ENCODE peak calls at places on chromosomes 11 and 22, in six cellular contexts. One of them, this sample, is unnamed.

GRCh38 chr11:2586091-2586792 is 113.6 kb downstream of the KCNQ1OT1 start:
- DNase-seq in A549: no peak
- DNase-seq in GM23338: no peak
- DNase-seq in endothelial cell: peak
- DNase-seq in mucosa of descending colon: no peak
- DNase-seq in nephron progenitor cell: peak
- DNase-seq in this sample: peak

GRCh38 chr22:17910561-17911311 is 113.6 kb downstream of the MICAL3 start:
- DNase-seq in A549: peak
- DNase-seq in GM23338: peak
- DNase-seq in endothelial cell: peak
- DNase-seq in mucosa of descending colon: no peak
- DNase-seq in nephron progenitor cell: peak
- DNase-seq in this sample: no peak

GRCh38 chr11:83151274-83151977 is 5.5 kb upstream of the PCF11 start:
- DNase-seq in A549: peak
- DNase-seq in GM23338: no peak
- DNase-seq in endothelial cell: no peak
- DNase-seq in mucosa of descending colon: no peak
- DNase-seq in nephron progenitor cell: no peak
- DNase-seq in this sample: no peak

GRCh38 chr11:61654397-61654829 is 25.8 kb upstream of the DAGLA start:
- DNase-seq in A549: no peak
- DNase-seq in GM23338: no peak
- DNase-seq in endothelial cell: no peak
- DNase-seq in mucosa of descending colon: peak
- DNase-seq in nephron progenitor cell: no peak
- DNase-seq in this sample: no peak

GRCh38 chr11:11426226-11426915 is 73.3 kb upstream of the CSNK2A3 start:
- DNase-seq in A549: no peak
- DNase-seq in GM23338: no peak
- DNase-seq in endothelial cell: no peak
- DNase-seq in mucosa of descending colon: no peak
- DNase-seq in nephron progenitor cell: no peak
- DNase-seq in this sample: no peak

GRCh38 chr11:3666023-3666530 is 5.1 kb downstream of the CHRNA10 start:
- DNase-seq in A549: no peak
- DNase-seq in GM23338: no peak
- DNase-seq in endothelial cell: no peak
- DNase-seq in mucosa of descending colon: no peak
- DNase-seq in nephron progenitor cell: no peak
- DNase-seq in this sample: no peak

GRCh38 chr11:1730230-1730629 is 20.2 kb downstream of the IFITM10 start:
- DNase-seq in A549: no peak
- DNase-seq in GM23338: no peak
- DNase-seq in endothelial cell: no peak
- DNase-seq in mucosa of descending colon: no peak
- DNase-seq in nephron progenitor cell: no peak
- DNase-seq in this sample: no peak

GRCh38 chr22:29704528-29705285 is 15.1 kb upstream of the CABP7 start:
- DNase-seq in A549: peak
- DNase-seq in GM23338: no peak
- DNase-seq in endothelial cell: no peak
- DNase-seq in mucosa of descending colon: no peak
- DNase-seq in nephron progenitor cell: no peak
- DNase-seq in this sample: no peak

GRCh38 chr11:108647387-108647700 is 17.5 kb upstream of the DDX10 start:
- DNase-seq in A549: no peak
- DNase-seq in GM23338: no peak
- DNase-seq in endothelial cell: no peak
- DNase-seq in mucosa of descending colon: no peak
- DNase-seq in nephron progenitor cell: no peak
- DNase-seq in this sample: no peak

GRCh38 chr11:107576497-107577086 is 11.1 kb upstream of the ALKBH8 start:
- DNase-seq in A549: no peak
- DNase-seq in GM23338: peak
- DNase-seq in endothelial cell: peak
- DNase-seq in mucosa of descending colon: no peak
- DNase-seq in nephron progenitor cell: peak
- DNase-seq in this sample: peak

GRCh38 chr11:1937616-1938342 is 9.4 kb upstream of the MRPL23 start:
- DNase-seq in A549: no peak
- DNase-seq in GM23338: no peak
- DNase-seq in endothelial cell: peak
- DNase-seq in mucosa of descending colon: peak
- DNase-seq in nephron progenitor cell: peak
- DNase-seq in this sample: peak

GRCh38 chr11:14259186-14259784 is 99.7 kb downstream of the RRAS2 start:
- DNase-seq in A549: no peak
- DNase-seq in GM23338: peak
- DNase-seq in endothelial cell: no peak
- DNase-seq in mucosa of descending colon: peak
- DNase-seq in nephron progenitor cell: no peak
- DNase-seq in this sample: no peak

GRCh38 chr11:48045536-48045935 is 65.2 kb downstream of the PTPRJ start:
- DNase-seq in A549: no peak
- DNase-seq in GM23338: no peak
- DNase-seq in endothelial cell: no peak
- DNase-seq in mucosa of descending colon: no peak
- DNase-seq in nephron progenitor cell: no peak
- DNase-seq in this sample: no peak

GRCh38 chr11:3183523-3183922 is 18.4 kb upstream of the OSBPL5 start:
- DNase-seq in A549: no peak
- DNase-seq in GM23338: no peak
- DNase-seq in endothelial cell: no peak
- DNase-seq in mucosa of descending colon: no peak
- DNase-seq in nephron progenitor cell: no peak
- DNase-seq in this sample: no peak

GRCh38 chr22:30566125-30566524 is 8.3 kb downstream of the GAL3ST1 start:
- DNase-seq in A549: peak
- DNase-seq in GM23338: no peak
- DNase-seq in endothelial cell: no peak
- DNase-seq in mucosa of descending colon: no peak
- DNase-seq in nephron progenitor cell: no peak
- DNase-seq in this sample: no peak

GRCh38 chr22:30695351-30695762 is 683 bp downstream of the OSBP2 start:
- DNase-seq in A549: no peak
- DNase-seq in GM23338: no peak
- DNase-seq in endothelial cell: no peak
- DNase-seq in mucosa of descending colon: no peak
- DNase-seq in nephron progenitor cell: no peak
- DNase-seq in this sample: no peak

GRCh38 chr11:74443071-74443864 is 24.1 kb downstream of the KCNE3 start:
- DNase-seq in A549: peak
- DNase-seq in GM23338: peak
- DNase-seq in endothelial cell: no peak
- DNase-seq in mucosa of descending colon: no peak
- DNase-seq in nephron progenitor cell: no peak
- DNase-seq in this sample: no peak

GRCh38 chr11:117081908-117082307 is 16.3 kb downstream of the SIK3 start:
- DNase-seq in A549: no peak
- DNase-seq in GM23338: no peak
- DNase-seq in endothelial cell: no peak
- DNase-seq in mucosa of descending colon: no peak
- DNase-seq in nephron progenitor cell: no peak
- DNase-seq in this sample: no peak

GRCh38 chr11:120546312-120547205 is 35.0 kb downstream of the GRIK4 start:
- DNase-seq in A549: peak
- DNase-seq in GM23338: peak
- DNase-seq in endothelial cell: no peak
- DNase-seq in mucosa of descending colon: peak
- DNase-seq in nephron progenitor cell: peak
- DNase-seq in this sample: no peak

GRCh38 chr22:21589415-21589814 is 21.9 kb downstream of the UBE2L3 start:
- DNase-seq in A549: no peak
- DNase-seq in GM23338: no peak
- DNase-seq in endothelial cell: no peak
- DNase-seq in mucosa of descending colon: no peak
- DNase-seq in nephron progenitor cell: no peak
- DNase-seq in this sample: no peak

DNA sequence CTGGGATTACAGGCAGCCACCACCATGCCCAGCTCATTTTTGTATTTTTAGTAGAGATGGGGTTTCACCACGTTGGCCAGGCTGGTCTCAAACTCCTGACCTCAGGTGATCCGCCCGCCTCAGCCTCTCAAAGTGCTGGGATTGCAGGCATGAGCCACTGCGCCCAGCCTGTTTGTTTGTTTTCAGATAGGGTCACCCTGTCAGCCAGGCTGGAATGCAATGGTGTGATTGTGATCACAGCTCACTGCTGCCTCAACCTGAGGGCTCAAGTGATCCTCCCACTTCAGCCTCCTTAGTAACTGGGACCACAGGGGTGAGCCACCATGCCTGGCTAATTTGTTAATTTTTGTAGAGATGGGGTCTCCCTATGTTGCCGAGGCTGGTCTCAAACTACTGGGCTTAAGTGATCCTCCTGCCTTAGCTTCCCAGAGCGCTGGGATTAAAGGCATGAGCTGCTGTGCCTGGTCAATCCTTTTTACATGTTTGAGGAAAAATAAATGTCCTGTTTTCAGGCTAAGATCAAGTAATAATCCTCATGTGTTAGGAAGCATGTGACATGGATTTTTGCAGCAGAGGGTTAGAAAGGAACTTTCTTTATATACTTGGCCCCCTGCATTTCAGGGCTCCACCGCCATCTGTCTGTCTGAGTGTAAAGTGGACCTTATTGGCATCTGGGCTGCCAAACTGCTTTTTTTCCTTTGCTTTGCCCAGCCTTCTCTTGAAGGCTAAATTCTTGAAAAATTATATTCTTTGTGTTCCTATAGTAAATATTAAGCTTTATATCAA is 4.8 kb upstream of the SLC3A2 start:
- DNase-seq in A549: no peak
- DNase-seq in GM23338: no peak
- DNase-seq in endothelial cell: no peak
- DNase-seq in mucosa of descending colon: peak
- DNase-seq in nephron progenitor cell: no peak
- DNase-seq in this sample: no peak
- TF ChIP-seq CTCF in A549: no peak
- TF ChIP-seq CTCF in GM23338: no peak
- TF ChIP-seq CTCF in endothelial cell: no peak
- TF ChIP-seq CTCF in mucosa of descending colon: no peak
- TF ChIP-seq CTCF in nephron progenitor cell: no peak
- TF ChIP-seq CTCF in this sample: no peak

GRCh38 chr11:95849087-95849825 is 59.0 kb downstream of the CEP57 start:
- DNase-seq in A549: peak
- DNase-seq in GM23338: peak
- DNase-seq in endothelial cell: peak
- DNase-seq in mucosa of descending colon: no peak
- DNase-seq in nephron progenitor cell: peak
- DNase-seq in this sample: no peak
- TF ChIP-seq CTCF in A549: peak
- TF ChIP-seq CTCF in GM23338: peak
- TF ChIP-seq CTCF in endothelial cell: no peak
- TF ChIP-seq CTCF in mucosa of descending colon: no peak
- TF ChIP-seq CTCF in nephron progenitor cell: peak
- TF ChIP-seq CTCF in this sample: peak

DNA sequence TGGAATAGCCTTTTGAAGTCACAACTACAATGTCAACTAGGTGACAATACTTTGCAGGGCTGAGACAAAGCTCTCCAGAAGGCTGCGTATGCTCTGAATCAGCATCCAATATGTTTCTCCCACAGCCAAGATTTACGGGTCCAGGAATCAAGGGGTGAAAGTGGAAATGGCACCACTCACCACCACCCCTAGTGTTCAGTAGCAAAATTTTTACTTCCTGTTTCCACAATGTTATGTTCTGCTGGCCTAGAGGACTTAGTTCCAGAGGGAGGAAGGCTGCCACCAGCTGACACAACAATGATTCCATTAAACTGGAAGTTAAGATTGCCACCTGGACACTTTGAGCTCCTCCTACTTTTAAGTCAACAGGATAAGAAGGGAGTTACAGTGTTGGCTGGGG is 68.5 kb upstream of the MPEG1 start:
- DNase-seq in A549: no peak
- DNase-seq in GM23338: no peak
- DNase-seq in endothelial cell: no peak
- DNase-seq in mucosa of descending colon: no peak
- DNase-seq in nephron progenitor cell: no peak
- DNase-seq in this sample: no peak
- TF ChIP-seq CTCF in A549: no peak
- TF ChIP-seq CTCF in GM23338: no peak
- TF ChIP-seq CTCF in endothelial cell: no peak
- TF ChIP-seq CTCF in mucosa of descending colon: no peak
- TF ChIP-seq CTCF in nephron progenitor cell: no peak
- TF ChIP-seq CTCF in this sample: no peak

GRCh38 chr22:22591348-22592299 is 32.6 kb upstream of the PRAME start:
- DNase-seq in A549: peak
- DNase-seq in GM23338: no peak
- DNase-seq in endothelial cell: no peak
- DNase-seq in mucosa of descending colon: no peak
- DNase-seq in nephron progenitor cell: no peak
- DNase-seq in this sample: no peak
- TF ChIP-seq CTCF in A549: no peak
- TF ChIP-seq CTCF in GM23338: no peak
- TF ChIP-seq CTCF in endothelial cell: peak
- TF ChIP-seq CTCF in mucosa of descending colon: no peak
- TF ChIP-seq CTCF in nephron progenitor cell: no peak
- TF ChIP-seq CTCF in this sample: no peak

DNA sequence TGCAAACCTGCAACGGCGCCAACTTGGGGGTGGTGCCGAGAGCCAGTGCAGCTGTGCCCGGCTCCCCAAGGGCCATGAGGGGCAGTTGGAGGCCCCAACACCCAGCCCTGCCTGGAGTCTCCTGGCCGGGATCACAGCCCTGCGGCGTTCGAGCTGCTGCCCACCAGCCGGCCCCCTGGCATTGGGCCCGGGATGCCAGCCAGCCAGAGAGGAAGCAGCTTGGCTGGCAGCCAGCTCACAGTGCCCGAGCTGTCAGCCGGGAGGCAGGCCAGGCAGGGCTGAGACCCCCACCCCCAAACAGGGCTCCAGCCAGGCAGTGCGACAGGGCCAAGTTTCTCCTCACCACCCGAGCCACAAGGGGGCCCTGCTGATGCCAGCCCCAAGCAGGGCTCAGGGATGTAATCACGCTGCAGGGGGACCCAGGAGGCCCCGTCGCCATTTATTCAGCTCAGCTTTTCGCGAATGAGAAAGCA is 26.0 kb upstream of the TCF20 start:
- DNase-seq in A549: no peak
- DNase-seq in GM23338: peak
- DNase-seq in endothelial cell: no peak
- DNase-seq in mucosa of descending colon: no peak
- DNase-seq in nephron progenitor cell: no peak
- DNase-seq in this sample: no peak
- TF ChIP-seq CTCF in A549: no peak
- TF ChIP-seq CTCF in GM23338: peak
- TF ChIP-seq CTCF in endothelial cell: no peak
- TF ChIP-seq CTCF in mucosa of descending colon: no peak
- TF ChIP-seq CTCF in nephron progenitor cell: no peak
- TF ChIP-seq CTCF in this sample: no peak

DNA sequence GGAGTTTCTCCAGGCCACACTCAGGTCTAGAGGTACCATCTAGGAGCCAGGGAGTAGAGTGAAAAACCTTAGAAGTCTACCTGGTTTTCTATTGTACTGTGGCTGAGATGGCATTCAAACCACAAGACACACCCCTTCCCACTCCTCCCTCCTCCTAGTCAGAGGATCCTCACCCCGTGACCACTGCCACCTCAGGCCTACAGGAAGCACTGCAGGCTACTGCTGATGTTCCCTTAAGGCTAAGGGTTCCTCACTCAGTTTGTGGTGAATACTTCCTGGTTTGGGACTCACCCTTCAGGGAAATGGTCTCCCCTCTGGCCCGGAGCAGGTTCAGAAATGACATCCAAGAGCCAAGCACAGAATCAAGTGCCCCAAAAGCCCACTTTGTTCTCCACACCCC is 1293.9 kb downstream of the JRKL start:
- DNase-seq in A549: peak
- DNase-seq in GM23338: peak
- DNase-seq in endothelial cell: no peak
- DNase-seq in mucosa of descending colon: no peak
- DNase-seq in nephron progenitor cell: no peak
- DNase-seq in this sample: no peak
- TF ChIP-seq CTCF in A549: no peak
- TF ChIP-seq CTCF in GM23338: peak
- TF ChIP-seq CTCF in endothelial cell: no peak
- TF ChIP-seq CTCF in mucosa of descending colon: no peak
- TF ChIP-seq CTCF in nephron progenitor cell: no peak
- TF ChIP-seq CTCF in this sample: peak

This sample was measured in progenitor cell of endocrine pancreas.